ENCODE peak calls at places on chromosomes 4 and X, in six cellular contexts. R is right atrium auricular region; B is activated T-cell treated with anti-CD3 and anti-CD28 coated beads, Interleukin-2, amount 50 U/mL, for 72 hours; D is activated CD4-positive, alpha-beta T cell treated with anti-CD3 and anti-CD28 coated beads, Interleukin-2, amount 10 ng/mL, durations not matched to agents 7 days and 5 days; W is HEK293T; L is cardiac fibroblast. F is an unnamed sample.
A peak's percentile ranks its signal among the peaks of the same experiment; 100 is the strongest.

GRCh38 chr4:903066-904046 is 28.8 kb downstream of the GAK start:
- DNase-seq in L (no peak), B (no peak), W (no peak), D (no peak), R (no peak), F (no peak)

GRCh38 chr4:168876106-168876505 is 133.9 kb downstream of the CBR4 start:
- DNase-seq in D (no peak), R (no peak), B (no peak), W (no peak), L (no peak), F (no peak)

GRCh38 chrX:12901486-12901885 is 4.9 kb upstream of the TLR8 start:
- DNase-seq in R (peak; percentile 59), L (peak; percentile 60), W (peak; percentile 73), D (peak; percentile 75), B (peak; percentile 65), F (peak; percentile 64)

GRCh38 chr4:36209941-36210663 is 34.2 kb downstream of the ARAP2 start:
- DNase-seq in B (no peak), W (no peak), R (no peak), D (no peak), L (peak; percentile 2), F (no peak)

GRCh38 chrX:16903274-16904019 is 33.3 kb upstream of the RBBP7 start:
- DNase-seq in D (no peak), R (no peak), W (no peak), L (no peak), B (no peak), F (no peak)

GRCh38 chrX:120302434-120302833 is 8.8 kb downstream of the TMEM255A start:
- DNase-seq in W (no peak), R (no peak), D (peak; percentile 54), L (no peak), B (peak; percentile 3), F (peak; percentile 4)

GRCh38 chr4:149793459-149793858 is 22.2 kb downstream of the IQCM start:
- DNase-seq in L (peak; percentile 10), R (no peak), B (no peak), W (no peak), D (no peak), F (no peak)

GRCh38 chr4:163562496-163562895 is 68.0 kb downstream of the TMA16 start:
- DNase-seq in D (no peak), B (no peak), L (no peak), R (no peak), W (no peak), F (no peak)

GRCh38 chrX:9789555-9789954 is 3.3 kb downstream of the SHROOM2 start:
- DNase-seq in D (no peak), R (no peak), B (no peak), W (no peak), L (no peak), F (no peak)

GRCh38 chrX:148380614-148381561 is 119.5 kb upstream of the AFF2 start:
- DNase-seq in R (no peak), L (no peak), D (peak; percentile 47), W (no peak), B (peak; percentile 69), F (no peak)

F was measured in T47D.